ENCODE peak calls at places on chromosomes 13 and 19, in four cellular contexts. F is NCI-H1092 treated with DMSO at 0.1 percent for 48 hours, K is heart right ventricle, Y is GM12891. R is an unnamed sample.

GRCh38 chr13:23755040-23755439 is 134.2 kb downstream of the MIPEP start:
- DNase-seq in Y (no peak), K (no peak), F (no peak), R (no peak)

GRCh38 chr19:22286151-22286810 is at the start of gene ZNF729:
- DNase-seq in Y (no peak), F (no peak), K (peak), R (peak)

GRCh38 chr13:111513766-111514611 is 193.5 kb downstream of the TEX29 start:
- DNase-seq in F (no peak), Y (no peak), K (no peak), R (no peak)

GRCh38 chr13:31747271-31747670 is 7.9 kb downstream of the RXFP2 start:
- DNase-seq in F (no peak), K (no peak), Y (no peak), R (no peak)

GRCh38 chr19:51380379-51380778 is 7.4 kb downstream of the LIM2 start:
- DNase-seq in Y (no peak), F (no peak), K (no peak), R (no peak)

GRCh38 chr19:53874384-53874995 is 6.8 kb downstream of the MYADM start:
- DNase-seq in F (no peak), Y (no peak), K (no peak), R (no peak)

GRCh38 chr13:52319876-52320275 is 86.1 kb downstream of the THSD1 start:
- DNase-seq in F (no peak), K (no peak), Y (no peak), R (no peak)

GRCh38 chr13:41962994-41963393 is 2.1 kb upstream of the VWA8 start:
- DNase-seq in Y (no peak), K (no peak), F (no peak), R (no peak)

GRCh38 chr13:29315847-29316246 is 279.6 kb downstream of the SLC7A1 start:
- DNase-seq in F (no peak), K (no peak), Y (no peak), R (no peak)

GRCh38 chr13:29758591-29759114 is 91.8 kb downstream of the UBL3 start:
- DNase-seq in K (no peak), Y (no peak), F (no peak), R (no peak)

GRCh38 chr13:102686024-102686423 is 8.8 kb downstream of the METTL21C start:
- DNase-seq in Y (no peak), F (no peak), K (no peak), R (no peak)

GRCh38 chr13:75724742-75725504 is 88.8 kb downstream of the LMO7 start:
- DNase-seq in F (peak), K (no peak), Y (no peak), R (no peak)

GRCh38 chr13:23871616-23872220 is 17.5 kb downstream of the MIPEP start:
- DNase-seq in Y (no peak), K (no peak), F (peak), R (peak)

GRCh38 chr13:70856706-70857105 is 748.5 kb upstream of the KLHL1 start:
- DNase-seq in Y (no peak), K (no peak), F (no peak), R (peak)

GRCh38 chr13:27970382-27971235 is 1.5 kb upstream of the CDX2 start:
- DNase-seq in K (no peak), Y (no peak), F (no peak), R (no peak)

GRCh38 chr13:112128052-112128610 is 61.2 kb downstream of the SOX1 start:
- DNase-seq in F (no peak), K (no peak), Y (no peak), R (no peak)

GRCh38 chr19:47769534-47769933 is 9.0 kb upstream of the SELENOW start:
- DNase-seq in K (no peak), Y (no peak), F (no peak), R (no peak)

GRCh38 chr19:56139847-56140582 is 1.1 kb upstream of the ZNF444 start:
- DNase-seq in F (no peak), K (no peak), Y (no peak), R (no peak)

R was measured in SK-N-DZ.